ENCODE peak calls at places on chromosomes 4 and X, in six cellular contexts. X is H1, Z is HepG2, T is K562, D is HCT116, W is SK-N-SH. M is an unnamed sample.

GRCh38 chr4:73583661-73584060 is 36.6 kb downstream of the RASSF6 start:
- DNase-seq in X (no peak), Z (no peak), T (no peak), D (no peak), W (no peak), M (peak)

GRCh38 chr4:98557497-98557896 is 100.9 kb downstream of the TSPAN5 start:
- DNase-seq in X (no peak), Z (no peak), T (no peak), D (peak), W (no peak), M (no peak)

GRCh38 chr4:94507708-94508107 is 56.0 kb downstream of the PDLIM5 start:
- DNase-seq in X (no peak), Z (peak), T (peak), D (peak), W (no peak), M (no peak)

GRCh38 chrX:38066934-38067333 is 60.6 kb downstream of the SYTL5 start:
- DNase-seq in X (no peak), Z (no peak), T (peak), D (no peak), W (no peak), M (no peak)

GRCh38 chrX:134646170-134646569 is 12.1 kb downstream of the PLAC1 start:
- DNase-seq in X (no peak), Z (no peak), T (no peak), D (no peak), W (no peak), M (no peak)

GRCh38 chrX:10239611-10240064 is 82.9 kb downstream of the CLCN4 start:
- DNase-seq in X (no peak), Z (no peak), T (no peak), D (no peak), W (no peak), M (no peak)

GRCh38 chrX:110120025-110120424 is 117.1 kb downstream of the TMEM164 start:
- DNase-seq in X (no peak), Z (no peak), T (no peak), D (no peak), W (no peak), M (no peak)

GRCh38 chr4:105990933-105991332 is 95.7 kb downstream of the NPNT start:
- DNase-seq in X (no peak), Z (no peak), T (no peak), D (peak), W (peak), M (peak)

GRCh38 chr4:185758807-185759206 is 53.2 kb downstream of the SORBS2 start:
- DNase-seq in X (no peak), Z (peak), T (no peak), D (no peak), W (no peak), M (no peak)

GRCh38 chrX:45758319-45758718 is 557.6 kb upstream of the DIPK2B start:
- DNase-seq in X (no peak), Z (no peak), T (no peak), D (no peak), W (no peak), M (no peak)

GRCh38 chrX:1719270-1719669 is 104.4 kb downstream of the ASMT start:
- DNase-seq in X (no peak), Z (peak), T (no peak), D (no peak), W (no peak), M (no peak)

GRCh38 chrX:153768311-153769157 is 4.5 kb downstream of the PLXNB3 start:
- DNase-seq in X (no peak), Z (no peak), T (no peak), D (no peak), W (peak), M (no peak)

GRCh38 chr4:32929738-32930688 is 2209.8 kb downstream of the PCDH7 start:
- DNase-seq in X (no peak), Z (no peak), T (no peak), D (no peak), W (no peak), M (no peak)

GRCh38 chr4:8272472-8273428 is 3.2 kb downstream of the HTRA3 start:
- DNase-seq in X (no peak), Z (no peak), T (no peak), D (no peak), W (peak), M (no peak)

GRCh38 chr4:153159016-153159415 is 45.2 kb upstream of the TRIM2 start:
- DNase-seq in X (no peak), Z (no peak), T (no peak), D (no peak), W (no peak), M (no peak)

GRCh38 chr4:3217266-3217665 is 31.7 kb upstream of the MSANTD1 start:
- DNase-seq in X (no peak), Z (no peak), T (no peak), D (no peak), W (no peak), M (no peak)

GRCh38 chr4:8756816-8757215 is 114.8 kb downstream of the HMX1 start:
- DNase-seq in X (no peak), Z (no peak), T (no peak), D (no peak), W (no peak), M (no peak)

GRCh38 chr4:73815145-73815544 is 21.3 kb upstream of the CXCL6 start:
- DNase-seq in X (no peak), Z (no peak), T (no peak), D (no peak), W (no peak), M (no peak)

GRCh38 chrX:100353326-100353725 is 56.7 kb downstream of the PCDH19 start:
- DNase-seq in X (no peak), Z (no peak), T (no peak), D (no peak), W (no peak), M (no peak)

GRCh38 chr4:73520821-73521220 is 39.3 kb downstream of the AFM start:
- DNase-seq in X (peak), Z (no peak), T (no peak), D (no peak), W (no peak), M (no peak)

GRCh38 chr4:48851651-48852050 is 20.8 kb downstream of the OCIAD1 start:
- DNase-seq in X (no peak), Z (no peak), T (no peak), D (no peak), W (no peak), M (no peak)

GRCh38 chrX:55119712-55120111 is 30.9 kb downstream of the PAGE2 start:
- DNase-seq in X (no peak), Z (no peak), T (no peak), D (no peak), W (no peak), M (no peak)

GRCh38 chr4:53003959-53004358 is 141.8 kb downstream of the RASL11B start:
- DNase-seq in X (no peak), Z (no peak), T (no peak), D (no peak), W (no peak), M (no peak)

GRCh38 chr4:15031993-15032660 is 29.8 kb downstream of the CPEB2 start:
- DNase-seq in X (no peak), Z (no peak), T (no peak), D (no peak), W (no peak), M (no peak)

GRCh38 chrX:108735680-108736508 is 469 bp downstream of the IRS4 start:
- DNase-seq in X (no peak), Z (no peak), T (no peak), D (no peak), W (peak), M (no peak)

GRCh38 chrX:20514358-20514757 is 247.6 kb upstream of the RPS6KA3 start:
- DNase-seq in X (no peak), Z (peak), T (peak), D (peak), W (no peak), M (peak)

GRCh38 chr4:6183740-6184139 is 16.6 kb downstream of the JAKMIP1 start:
- DNase-seq in X (no peak), Z (no peak), T (no peak), D (no peak), W (no peak), M (no peak)

GRCh38 chr4:16289872-16290554 is 63.7 kb upstream of the TAPT1 start:
- DNase-seq in X (no peak), Z (peak), T (peak), D (peak), W (peak), M (peak)

GRCh38 chrX:18886344-18887161 is 97.4 kb downstream of the PHKA2 start:
- DNase-seq in X (no peak), Z (peak), T (peak), D (peak), W (peak), M (peak)

GRCh38 chrX:40748977-40749376 is 13.6 kb upstream of the MED14 start:
- DNase-seq in X (no peak), Z (no peak), T (no peak), D (no peak), W (no peak), M (no peak)

GRCh38 chrX:8803326-8803725 is 2.1 kb upstream of the FAM9A start:
- DNase-seq in X (no peak), Z (no peak), T (no peak), D (no peak), W (no peak), M (no peak)

GRCh38 chr4:48223633-48224295 is 45.9 kb downstream of the TEC start:
- DNase-seq in X (no peak), Z (no peak), T (no peak), D (peak), W (no peak), M (no peak)

GRCh38 chr4:42654606-42655005 is 2.3 kb downstream of the ATP8A1 start:
- DNase-seq in X (no peak), Z (peak), T (peak), D (peak), W (no peak), M (no peak)
- TF ChIP-seq JUND in X (no peak), Z (no peak), T (no peak), D (no peak), W (peak), M (no peak)

GRCh38 chr4:86679441-86679840 is 85.3 kb downstream of the PTPN13 start:
- DNase-seq in X (no peak), Z (no peak), T (no peak), D (no peak), W (no peak), M (no peak)

GRCh38 chr4:86688026-86688425 is 93.9 kb downstream of the PTPN13 start:
- DNase-seq in X (no peak), Z (no peak), T (no peak), D (no peak), W (no peak), M (no peak)

GRCh38 chr4:86686741-86687140 is 92.6 kb downstream of the PTPN13 start:
- DNase-seq in X (no peak), Z (no peak), T (no peak), D (no peak), W (no peak), M (no peak)

GRCh38 chr4:86683983-86684382 is 89.9 kb downstream of the PTPN13 start:
- DNase-seq in X (no peak), Z (no peak), T (no peak), D (no peak), W (no peak), M (no peak)

GRCh38 chr4:86685401-86685800 is 91.3 kb downstream of the PTPN13 start:
- DNase-seq in X (no peak), Z (peak), T (no peak), D (no peak), W (peak), M (no peak)
- TF ChIP-seq JUND in X (no peak), Z (no peak), T (no peak), D (no peak), W (no peak), M (no peak)

GRCh38 chr4:165403667-165404066 is 24.9 kb downstream of the CPE start:
- DNase-seq in X (no peak), Z (no peak), T (no peak), D (no peak), W (peak), M (no peak)
- TF ChIP-seq JUND in X (no peak), Z (no peak), T (no peak), D (no peak), W (no peak), M (no peak)

GRCh38 chr4:183637461-183637860 is 21.5 kb downstream of the RWDD4 start:
- DNase-seq in X (no peak), Z (no peak), T (no peak), D (no peak), W (no peak), M (no peak)
- TF ChIP-seq JUND in X (no peak), Z (no peak), T (no peak), D (peak), W (no peak), M (no peak)

GRCh38 chrX:132022863-132023116 is 312 bp upstream of the STK26 start:
- DNase-seq in X (peak), Z (no peak), T (no peak), D (no peak), W (no peak), M (no peak)

GRCh38 chrX:132023117-132023895 is at the start of gene STK26:
- DNase-seq in X (peak), Z (peak), T (peak), D (peak), W (peak), M (peak)

GRCh38 chrX:132023896-132024386 is 839 bp downstream of the STK26 start:
- DNase-seq in X (peak), Z (no peak), T (peak), D (no peak), W (no peak), M (no peak)

GRCh38 chrX:132022115-132022862 is 813 bp upstream of the STK26 start:
- DNase-seq in X (no peak), Z (peak), T (peak), D (no peak), W (peak), M (peak)

DNA sequence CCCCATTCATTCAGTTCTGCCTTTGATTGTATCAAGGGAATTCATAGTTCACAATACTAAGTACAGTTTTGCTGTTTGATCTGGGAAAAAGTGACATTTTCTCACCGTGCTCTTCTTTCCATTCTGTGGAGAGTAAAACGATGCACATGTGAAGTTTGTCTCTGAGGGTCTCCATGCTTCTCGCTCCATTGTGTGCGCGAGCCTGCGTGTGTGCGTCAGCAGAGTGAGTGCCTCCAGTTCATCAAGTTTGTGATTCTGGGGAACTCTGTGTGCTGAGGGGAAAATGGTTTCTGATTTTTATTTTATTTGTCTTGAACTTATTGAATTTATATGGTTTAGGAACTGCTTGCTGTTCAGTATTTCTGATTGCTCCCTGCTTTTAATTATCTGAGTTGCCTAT is 2.0 kb downstream of the STK26 start:
- DNase-seq in X (no peak), Z (peak), T (no peak), D (no peak), W (no peak), M (no peak)
- TF ChIP-seq JUND in X (no peak), Z (no peak), T (no peak), D (no peak), W (no peak), M (no peak)

GRCh38 chr4:147814334-147814733 is 82.4 kb downstream of the ARHGAP10 start:
- DNase-seq in X (no peak), Z (no peak), T (no peak), D (no peak), W (no peak), M (no peak)
- TF ChIP-seq JUND in X (no peak), Z (no peak), T (no peak), D (no peak), W (no peak), M (no peak)

DNA sequence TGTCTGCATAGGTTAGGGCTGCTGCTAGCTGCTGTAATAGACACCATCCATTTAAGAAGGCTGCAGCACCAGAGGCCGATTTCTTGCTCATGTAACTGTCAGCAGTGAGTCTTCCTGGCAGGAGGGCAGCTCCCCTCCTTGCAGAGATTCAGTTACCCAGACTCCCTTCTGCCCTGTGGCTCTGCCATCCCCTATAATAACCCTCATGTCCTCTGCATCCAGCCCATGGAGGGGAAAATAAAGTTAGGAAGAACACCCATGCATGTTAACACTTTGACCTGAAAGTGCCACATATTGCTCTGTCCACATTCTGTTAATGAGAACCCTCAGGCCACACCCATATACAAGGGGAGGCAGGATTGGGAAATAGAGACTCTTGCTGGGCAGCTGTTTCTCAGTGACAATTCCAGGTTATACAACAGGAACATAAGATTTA is 5.4 kb downstream of the STBD1 start:
- DNase-seq in X (no peak), Z (no peak), T (no peak), D (no peak), W (no peak), M (no peak)
- TF ChIP-seq JUND in X (no peak), Z (no peak), T (no peak), D (no peak), W (no peak), M (no peak)

DNA sequence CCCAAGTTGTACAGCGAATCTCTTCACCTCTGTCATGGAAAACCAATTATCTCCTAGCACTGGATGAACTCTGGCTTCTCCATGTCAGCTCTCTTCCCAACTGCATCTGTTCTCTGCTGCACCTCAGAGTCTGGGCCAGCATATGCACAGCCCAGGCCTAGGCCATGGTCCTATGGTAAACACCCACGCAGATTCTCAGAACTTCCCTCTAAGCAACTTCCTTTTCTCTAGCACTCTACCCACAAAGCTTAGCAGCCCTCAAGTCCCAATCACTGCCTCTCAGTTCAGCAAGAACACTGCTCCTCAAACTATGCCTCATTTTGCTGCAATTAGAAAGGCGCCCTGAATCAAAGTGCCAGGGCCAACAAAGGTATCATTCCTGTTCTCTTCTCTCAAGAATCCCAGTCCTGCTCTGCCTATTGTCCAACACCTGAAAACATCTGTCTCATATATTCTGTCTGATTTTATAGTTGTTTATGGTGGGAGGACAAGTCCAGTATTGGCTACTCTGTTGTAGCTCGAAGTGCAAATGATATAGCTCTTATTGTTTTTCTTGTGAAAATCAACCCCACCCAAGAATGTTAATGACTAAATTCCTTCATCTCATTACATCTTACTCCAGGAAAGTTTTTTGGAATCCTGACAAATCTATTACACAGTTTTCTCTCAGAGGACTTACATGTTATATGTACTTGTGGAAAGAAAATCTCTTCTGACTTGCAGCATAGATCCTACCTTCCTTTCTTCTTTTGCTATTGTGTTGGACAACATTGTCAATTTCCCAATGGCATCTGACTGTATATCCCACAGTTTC is 85.4 kb downstream of the DCHS2 start:
- DNase-seq in X (no peak), Z (no peak), T (peak), D (no peak), W (no peak), M (no peak)
- TF ChIP-seq JUND in X (no peak), Z (no peak), T (no peak), D (no peak), W (no peak), M (no peak)

GRCh38 chrX:7542566-7542965 is 300.4 kb upstream of the VCX start:
- DNase-seq in X (no peak), Z (no peak), T (no peak), D (no peak), W (no peak), M (no peak)
- TF ChIP-seq JUND in X (no peak), Z (no peak), T (no peak), D (no peak), W (no peak), M (no peak)